ENCODE peak calls at places on chromosomes 16 and 17, in seven cellular contexts. One of them, this sample, is unnamed.

GRCh38 chr17:72125226-72125651 is 4.4 kb downstream of the SOX9 start:
- DNase-seq in K562: no peak
- DNase-seq in H1: no peak
- DNase-seq in NT2/D1: no peak
- DNase-seq in SK-N-SH: peak
- DNase-seq in GM12878: no peak
- DNase-seq in HepG2: peak
- DNase-seq in this sample: no peak

GRCh38 chr17:5640726-5641125 is 56.4 kb upstream of the NLRP1 start:
- DNase-seq in K562: no peak
- DNase-seq in H1: no peak
- DNase-seq in NT2/D1: no peak
- DNase-seq in SK-N-SH: no peak
- DNase-seq in GM12878: no peak
- DNase-seq in HepG2: no peak
- DNase-seq in this sample: no peak

GRCh38 chr17:373616-374225 is 21.1 kb upstream of the RPH3AL start:
- DNase-seq in K562: no peak
- DNase-seq in H1: no peak
- DNase-seq in NT2/D1: no peak
- DNase-seq in SK-N-SH: no peak
- DNase-seq in GM12878: no peak
- DNase-seq in HepG2: no peak
- DNase-seq in this sample: no peak

GRCh38 chr17:57284984-57285646 is 28.8 kb downstream of the MSI2 start:
- DNase-seq in K562: peak
- DNase-seq in H1: no peak
- DNase-seq in NT2/D1: peak
- DNase-seq in SK-N-SH: no peak
- DNase-seq in GM12878: peak
- DNase-seq in HepG2: peak
- DNase-seq in this sample: no peak

GRCh38 chr16:19415461-19415860 is 2.2 kb upstream of the TMC5 start:
- DNase-seq in K562: no peak
- DNase-seq in H1: no peak
- DNase-seq in NT2/D1: no peak
- DNase-seq in SK-N-SH: no peak
- DNase-seq in GM12878: no peak
- DNase-seq in HepG2: no peak
- DNase-seq in this sample: no peak

GRCh38 chr17:65268832-65269231 is 131.7 kb downstream of the RGS9 start:
- DNase-seq in K562: no peak
- DNase-seq in H1: no peak
- DNase-seq in NT2/D1: no peak
- DNase-seq in SK-N-SH: no peak
- DNase-seq in GM12878: no peak
- DNase-seq in HepG2: no peak
- DNase-seq in this sample: no peak

GRCh38 chr16:27801259-27801945 is 251.5 kb downstream of the KATNIP start:
- DNase-seq in K562: no peak
- DNase-seq in H1: no peak
- DNase-seq in NT2/D1: no peak
- DNase-seq in SK-N-SH: no peak
- DNase-seq in GM12878: no peak
- DNase-seq in HepG2: no peak
- DNase-seq in this sample: no peak

GRCh38 chr16:55333690-55334089 is 9.7 kb downstream of the IRX6 start:
- DNase-seq in K562: no peak
- DNase-seq in H1: no peak
- DNase-seq in NT2/D1: no peak
- DNase-seq in SK-N-SH: no peak
- DNase-seq in GM12878: no peak
- DNase-seq in HepG2: no peak
- DNase-seq in this sample: no peak

GRCh38 chr17:2346475-2346874 is 9.2 kb downstream of the SGSM2 start:
- DNase-seq in K562: no peak
- DNase-seq in H1: no peak
- DNase-seq in NT2/D1: no peak
- DNase-seq in SK-N-SH: no peak
- DNase-seq in GM12878: no peak
- DNase-seq in HepG2: no peak
- DNase-seq in this sample: no peak

GRCh38 chr16:57916735-57917450 is 54.0 kb downstream of the CNGB1 start:
- DNase-seq in K562: no peak
- DNase-seq in H1: no peak
- DNase-seq in NT2/D1: no peak
- DNase-seq in SK-N-SH: no peak
- DNase-seq in GM12878: no peak
- DNase-seq in HepG2: no peak
- DNase-seq in this sample: no peak

GRCh38 chr16:67475051-67475450 is 5.9 kb downstream of the ATP6V0D1 start:
- DNase-seq in K562: no peak
- DNase-seq in H1: no peak
- DNase-seq in NT2/D1: no peak
- DNase-seq in SK-N-SH: no peak
- DNase-seq in GM12878: no peak
- DNase-seq in HepG2: no peak
- DNase-seq in this sample: no peak

GRCh38 chr17:66373944-66374817 is 71.8 kb downstream of the PRKCA start:
- DNase-seq in K562: peak
- DNase-seq in H1: no peak
- DNase-seq in NT2/D1: no peak
- DNase-seq in SK-N-SH: peak
- DNase-seq in GM12878: no peak
- DNase-seq in HepG2: no peak
- DNase-seq in this sample: no peak

GRCh38 chr16:31367875-31368274 is 12.9 kb downstream of the ITGAX start:
- DNase-seq in K562: no peak
- DNase-seq in H1: no peak
- DNase-seq in NT2/D1: no peak
- DNase-seq in SK-N-SH: no peak
- DNase-seq in GM12878: no peak
- DNase-seq in HepG2: no peak
- DNase-seq in this sample: no peak

GRCh38 chr16:67535201-67535600 is 6.6 kb downstream of the RIPOR1 start:
- DNase-seq in K562: no peak
- DNase-seq in H1: no peak
- DNase-seq in NT2/D1: no peak
- DNase-seq in SK-N-SH: no peak
- DNase-seq in GM12878: no peak
- DNase-seq in HepG2: no peak
- DNase-seq in this sample: no peak

GRCh38 chr16:71474864-71475263 is 12.8 kb upstream of the ZNF23 start:
- DNase-seq in K562: no peak
- DNase-seq in H1: no peak
- DNase-seq in NT2/D1: no peak
- DNase-seq in SK-N-SH: no peak
- DNase-seq in GM12878: no peak
- DNase-seq in HepG2: no peak
- DNase-seq in this sample: peak

GRCh38 chr17:83179811-83180210 is 100.4 kb downstream of the METRNL start:
- DNase-seq in K562: no peak
- DNase-seq in H1: peak
- DNase-seq in NT2/D1: no peak
- DNase-seq in SK-N-SH: no peak
- DNase-seq in GM12878: no peak
- DNase-seq in HepG2: no peak
- DNase-seq in this sample: no peak
- TF ChIP-seq YY1 in K562: no peak
- TF ChIP-seq YY1 in H1: no peak
- TF ChIP-seq YY1 in NT2/D1: no peak
- TF ChIP-seq YY1 in SK-N-SH: no peak
- TF ChIP-seq YY1 in GM12878: no peak
- TF ChIP-seq YY1 in HepG2: no peak
- TF ChIP-seq YY1 in this sample: no peak

GRCh38 chr17:50889528-50890118 is 23.5 kb upstream of the TOB1 start:
- DNase-seq in K562: no peak
- DNase-seq in H1: no peak
- DNase-seq in NT2/D1: no peak
- DNase-seq in SK-N-SH: no peak
- DNase-seq in GM12878: no peak
- DNase-seq in HepG2: peak
- DNase-seq in this sample: no peak

GRCh38 chr17:50891577-50891989 is 25.4 kb upstream of the TOB1 start:
- DNase-seq in K562: no peak
- DNase-seq in H1: no peak
- DNase-seq in NT2/D1: peak
- DNase-seq in SK-N-SH: no peak
- DNase-seq in GM12878: no peak
- DNase-seq in HepG2: no peak
- DNase-seq in this sample: no peak

GRCh38 chr17:50890675-50891516 is 24.7 kb upstream of the TOB1 start:
- DNase-seq in K562: no peak
- DNase-seq in H1: no peak
- DNase-seq in NT2/D1: no peak
- DNase-seq in SK-N-SH: no peak
- DNase-seq in GM12878: no peak
- DNase-seq in HepG2: peak
- DNase-seq in this sample: peak

GRCh38 chr17:50893183-50893993 is 27.2 kb upstream of the TOB1 start:
- DNase-seq in K562: no peak
- DNase-seq in H1: no peak
- DNase-seq in NT2/D1: no peak
- DNase-seq in SK-N-SH: no peak
- DNase-seq in GM12878: no peak
- DNase-seq in HepG2: peak
- DNase-seq in this sample: peak

DNA sequence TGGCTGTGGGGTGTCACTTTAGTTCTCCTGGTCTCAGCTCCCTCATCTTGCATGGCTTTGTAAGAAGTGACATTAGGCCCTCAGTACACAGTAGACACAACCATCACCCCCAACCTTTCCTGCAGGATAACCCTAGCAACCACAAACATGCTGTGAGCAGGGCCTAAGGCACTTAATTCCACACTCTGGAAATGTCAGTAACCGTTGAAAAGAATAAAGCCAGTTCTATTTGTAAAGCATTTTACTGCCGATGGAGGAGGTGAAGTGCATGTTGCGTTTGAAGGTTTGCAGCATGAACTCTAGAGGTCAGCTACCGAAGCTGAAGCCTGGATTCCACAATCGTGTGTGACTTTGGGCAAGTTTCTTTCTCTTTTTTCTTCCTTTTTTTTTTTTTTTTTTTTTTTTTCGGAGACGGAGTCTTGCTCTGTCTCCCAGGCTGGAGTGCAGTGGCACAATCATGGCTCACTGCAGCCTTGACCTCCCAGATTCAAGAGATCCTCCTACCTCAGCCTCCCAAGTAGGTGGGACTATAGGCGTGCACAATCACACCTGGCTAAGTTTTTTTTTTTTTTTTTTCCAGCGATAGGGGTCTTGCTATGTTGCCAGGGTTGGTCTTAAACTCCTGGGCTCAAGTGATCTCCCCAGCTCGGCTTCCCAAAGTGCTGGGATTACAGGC is 26.1 kb upstream of the TOB1 start:
- DNase-seq in K562: no peak
- DNase-seq in H1: no peak
- DNase-seq in NT2/D1: no peak
- DNase-seq in SK-N-SH: no peak
- DNase-seq in GM12878: no peak
- DNase-seq in HepG2: peak
- DNase-seq in this sample: no peak
- TF ChIP-seq YY1 in K562: no peak
- TF ChIP-seq YY1 in H1: no peak
- TF ChIP-seq YY1 in NT2/D1: no peak
- TF ChIP-seq YY1 in SK-N-SH: no peak
- TF ChIP-seq YY1 in GM12878: no peak
- TF ChIP-seq YY1 in HepG2: no peak
- TF ChIP-seq YY1 in this sample: no peak

DNA sequence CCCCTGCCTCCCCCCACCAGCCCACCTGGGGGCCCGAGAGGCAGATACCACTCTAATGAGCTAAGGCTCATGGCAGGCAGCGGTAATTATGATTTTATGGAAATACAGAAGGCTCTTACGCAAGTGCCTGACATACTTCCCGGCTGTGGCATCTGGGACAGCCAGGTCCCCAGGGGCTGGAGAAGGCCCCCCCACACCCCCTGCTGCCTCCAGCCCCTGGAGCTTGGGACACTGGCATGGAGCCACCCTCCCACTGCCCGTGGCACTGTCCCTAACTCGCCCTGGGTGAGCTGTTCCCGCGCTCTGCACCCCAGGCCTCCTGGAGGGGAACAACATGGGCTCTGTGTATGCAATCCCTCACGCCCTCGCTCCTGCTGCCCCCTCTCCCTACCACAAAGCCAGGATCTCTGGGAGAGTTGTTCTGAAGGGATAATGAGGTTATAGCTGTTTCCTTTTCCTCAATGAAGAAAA is 5.4 kb upstream of the STAC2 start:
- DNase-seq in K562: no peak
- DNase-seq in H1: no peak
- DNase-seq in NT2/D1: no peak
- DNase-seq in SK-N-SH: peak
- DNase-seq in GM12878: no peak
- DNase-seq in HepG2: no peak
- DNase-seq in this sample: no peak
- TF ChIP-seq YY1 in K562: no peak
- TF ChIP-seq YY1 in H1: no peak
- TF ChIP-seq YY1 in NT2/D1: no peak
- TF ChIP-seq YY1 in SK-N-SH: no peak
- TF ChIP-seq YY1 in GM12878: no peak
- TF ChIP-seq YY1 in HepG2: no peak
- TF ChIP-seq YY1 in this sample: no peak

GRCh38 chr17:77374170-77374936 is 233.6 kb downstream of the SEC14L1 start:
- DNase-seq in K562: peak
- DNase-seq in H1: peak
- DNase-seq in NT2/D1: peak
- DNase-seq in SK-N-SH: peak
- DNase-seq in GM12878: no peak
- DNase-seq in HepG2: peak
- DNase-seq in this sample: no peak
- TF ChIP-seq YY1 in K562: no peak
- TF ChIP-seq YY1 in H1: no peak
- TF ChIP-seq YY1 in NT2/D1: no peak
- TF ChIP-seq YY1 in SK-N-SH: no peak
- TF ChIP-seq YY1 in GM12878: peak
- TF ChIP-seq YY1 in HepG2: peak
- TF ChIP-seq YY1 in this sample: no peak

This sample was measured in HCT116.